ENCODE peak calls at places on chromosomes 1 and 21, in five cellular contexts. W is CD4-positive, alpha-beta memory T cell; R is HFF-Myc; Q is aorta; M is fibroblast of the aortic adventitia. G is an unnamed sample.

GRCh38 chr21:44354775-44355771 is 1.7 kb downstream of the TRPM2 start:
- DNase-seq in W (no peak), R (no peak), Q (no peak), M (no peak), G (peak)

GRCh38 chr1:10628685-10629084 is 153.9 kb downstream of the PEX14 start:
- DNase-seq in W (no peak), R (no peak), Q (peak), M (peak), G (no peak)

GRCh38 chr1:221886311-221887090 is 144.6 kb upstream of the DUSP10 start:
- DNase-seq in W (no peak), R (no peak), Q (no peak), M (peak), G (no peak)

GRCh38 chr1:66374148-66374547 is 159.8 kb upstream of the SGIP1 start:
- DNase-seq in W (peak), R (no peak), Q (no peak), M (no peak), G (no peak)

GRCh38 chr1:164801791-164802572 is 243.0 kb downstream of the PBX1 start:
- DNase-seq in W (no peak), R (no peak), Q (no peak), M (no peak), G (no peak)

GRCh38 chr1:213914351-213914750 is 73.4 kb upstream of the PROX1 start:
- DNase-seq in W (no peak), R (no peak), Q (no peak), M (no peak), G (peak)

GRCh38 chr1:117826551-117827078 is 102.8 kb downstream of the GDAP2 start:
- DNase-seq in W (no peak), R (peak), Q (peak), M (peak), G (no peak)

GRCh38 chr21:45838636-45839035 is 142.9 kb upstream of the COL6A1 start:
- DNase-seq in W (no peak), R (no peak), Q (no peak), M (no peak), G (no peak)

GRCh38 chr1:209511169-209511568 is 72.3 kb upstream of the CAMK1G start:
- DNase-seq in W (no peak), R (no peak), Q (no peak), M (no peak), G (no peak)

GRCh38 chr1:52037402-52037814 is 3.8 kb upstream of the KTI12 start:
- DNase-seq in W (no peak), R (no peak), Q (no peak), M (peak), G (no peak)

GRCh38 chr1:209363112-209363511 is 220.4 kb upstream of the CAMK1G start:
- DNase-seq in W (no peak), R (no peak), Q (no peak), M (no peak), G (no peak)

GRCh38 chr1:55233149-55233777 is 18.1 kb upstream of the USP24 start:
- DNase-seq in W (no peak), R (no peak), Q (no peak), M (no peak), G (no peak)

GRCh38 chr1:79161077-79161476 is 154.5 kb upstream of the ADGRL4 start:
- DNase-seq in W (no peak), R (peak), Q (no peak), M (peak), G (no peak)

GRCh38 chr1:100661176-100661575 is 58.4 kb upstream of the VCAM1 start:
- DNase-seq in W (no peak), R (no peak), Q (no peak), M (no peak), G (no peak)

GRCh38 chr1:100657876-100658715 is 61.4 kb upstream of the VCAM1 start:
- DNase-seq in W (no peak), R (no peak), Q (peak), M (no peak), G (no peak)

GRCh38 chr1:100658716-100659026 is 60.9 kb upstream of the VCAM1 start:
- DNase-seq in W (no peak), R (no peak), Q (no peak), M (no peak), G (no peak)
- H3K4me3 ChIP-seq in W (no peak), R (no peak), Q (no peak), M (no peak), G (no peak)

GRCh38 chr1:150976879-150977694 is 2.5 kb upstream of the CERS2 start:
- DNase-seq in W (peak), R (peak), Q (peak), M (no peak), G (peak)
- H3K4me3 ChIP-seq in W (no peak), R (no peak), Q (no peak), M (no peak), G (peak)

DNA sequence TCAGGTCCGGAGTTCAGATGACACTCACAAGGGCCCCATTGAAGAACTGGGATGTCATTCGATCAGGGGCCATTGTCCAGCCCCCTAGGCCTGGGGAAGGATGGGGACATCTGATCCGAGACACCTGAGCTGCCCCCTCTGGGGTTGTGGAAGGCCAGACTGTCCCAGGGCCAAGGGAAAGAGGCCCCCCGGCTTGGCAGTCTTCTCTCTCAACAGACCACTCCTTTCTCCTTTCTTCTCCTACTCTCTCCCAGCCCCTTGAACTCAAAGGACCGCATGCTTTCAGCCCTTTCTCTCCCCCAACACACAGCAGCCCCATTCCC is 1.1 kb downstream of the S100A1 start:
- DNase-seq in W (no peak), R (no peak), Q (no peak), M (no peak), G (no peak)
- H3K4me3 ChIP-seq in W (no peak), R (no peak), Q (no peak), M (no peak), G (no peak)

DNA sequence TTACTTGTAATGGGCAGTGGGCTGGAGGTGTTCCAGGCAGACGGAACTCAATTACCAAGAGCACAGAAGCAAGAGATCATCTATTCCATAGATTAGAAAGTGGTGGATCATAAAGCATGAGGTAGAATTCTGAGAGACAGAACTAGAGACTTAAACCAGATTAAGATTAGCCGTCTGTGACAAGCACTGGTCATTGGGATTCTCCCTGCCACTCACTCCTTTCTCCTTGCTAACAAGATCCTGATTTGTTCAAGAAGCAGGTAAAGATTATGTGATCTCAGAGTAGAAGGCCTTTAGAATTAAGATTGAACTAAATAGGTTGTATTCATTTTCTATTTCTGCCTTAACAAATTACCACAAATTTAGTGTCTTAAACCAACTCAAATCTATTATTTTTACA is 1.5 kb upstream of the HSPA13 start:
- DNase-seq in W (no peak), R (no peak), Q (no peak), M (no peak), G (no peak)
- H3K4me3 ChIP-seq in W (no peak), R (peak), Q (no peak), M (no peak), G (peak)

G was measured in Jurkat, Clone E6-1.